ENCODE peak calls at places on chromosomes 12 and 14, in four cellular contexts. D is heart left ventricle, P is GM23248, G is neural progenitor cell. E is an unnamed sample.

GRCh38 chr12:13851828-13852227 is 129.6 kb downstream of the GRIN2B start:
- DNase-seq in D (no peak), P (no peak), G (peak; percentile 94), E (peak; percentile 94)

GRCh38 chr12:6943719-6944380 is at the start of the genes C12orf57 and RNU7-1:
- DNase-seq in G (peak; percentile 90), P (peak; percentile 90), D (peak; percentile 85), E (peak; percentile 91)

GRCh38 chr12:57109207-57110160 is 1.7 kb downstream of the STAT6 start:
- DNase-seq in D (no peak), P (peak; percentile 14), G (no peak), E (no peak)

GRCh38 chr12:6828671-6829531 is 694 bp downstream of the P3H3 start:
- DNase-seq in D (no peak), P (peak; percentile 88), G (peak; percentile 72), E (peak; percentile 89)

GRCh38 chr12:132955094-132955932 is 793 bp downstream of the ZNF605 start:
- DNase-seq in P (peak; percentile 84), G (peak; percentile 64), D (no peak), E (peak; percentile 52)

GRCh38 chr14:83260751-83261150 is 1727.1 kb upstream of the SEL1L start:
- DNase-seq in D (no peak), P (no peak), G (no peak), E (no peak)

GRCh38 chr14:76348898-76349297 is 27.0 kb upstream of the ESRRB start:
- DNase-seq in D (peak; percentile 80), G (peak; percentile 60), P (peak; percentile 65), E (peak; percentile 8)

GRCh38 chr12:27107976-27108375 is 25.6 kb upstream of the C12orf71 start:
- DNase-seq in D (no peak), P (no peak), G (no peak), E (no peak)

GRCh38 chr12:57079821-57080220 is 1.2 kb upstream of the NEMP1 start:
- DNase-seq in D (no peak), G (no peak), P (no peak), E (peak; percentile 30)

GRCh38 chr12:31590730-31591307 is at the start of gene DENND5B:
- DNase-seq in D (peak; percentile 87), P (peak; percentile 87), G (peak; percentile 92), E (peak; percentile 75)

GRCh38 chr12:56358836-56359532 is 923 bp downstream of the STAT2 start:
- DNase-seq in P (peak; percentile 90), G (no peak), D (no peak), E (no peak)

GRCh38 chr12:29638528-29638927 is 141.0 kb upstream of the OVCH1 start:
- DNase-seq in D (no peak), P (no peak), G (no peak), E (no peak)

GRCh38 chr12:15650399-15651128 is 138.6 kb downstream of the EPS8 start:
- DNase-seq in D (no peak), G (peak; percentile 20), P (no peak), E (no peak)

GRCh38 chr14:95445161-95445560 is 71.3 kb downstream of the SYNE3 start:
- DNase-seq in G (no peak), P (no peak), D (no peak), E (no peak)

GRCh38 chr14:104957146-104958113 is 20.7 kb downstream of the AHNAK2 start:
- DNase-seq in P (no peak), G (no peak), D (no peak), E (no peak)

GRCh38 chr12:113061061-113061694 is 4.6 kb downstream of the DTX1 start:
- DNase-seq in D (no peak), P (no peak), G (no peak), E (no peak)

GRCh38 chr12:16523570-16524331 is 82.2 kb downstream of the LMO3 start:
- DNase-seq in D (no peak), P (peak; percentile 35), G (no peak), E (no peak)

GRCh38 chr12:47903151-47903611 is 1.6 kb downstream of the VDR start:
- DNase-seq in D (no peak), G (no peak), P (peak; percentile 87), E (no peak)

GRCh38 chr12:76187177-76187576 is 102.7 kb upstream of the NAP1L1 start:
- DNase-seq in P (no peak), D (no peak), G (no peak), E (no peak)

GRCh38 chr12:46920503-46920902 is 94.7 kb upstream of the SLC38A4 start:
- DNase-seq in D (no peak), P (no peak), G (no peak), E (no peak)

GRCh38 chr14:83894519-83894918 is 1635.4 kb upstream of the FLRT2 start:
- DNase-seq in P (no peak), G (no peak), D (no peak), E (peak; percentile 41)

GRCh38 chr12:126856958-126857357 is 1410.0 kb upstream of the TMEM132C start:
- DNase-seq in D (no peak), G (no peak), P (no peak), E (peak; percentile 3)

GRCh38 chr14:95432152-95433093 is 84.0 kb downstream of the SYNE3 start:
- DNase-seq in G (peak; percentile 73), P (peak; percentile 71), D (peak; percentile 64), E (peak; percentile 76)

GRCh38 chr12:11576104-11576503 is 73.4 kb upstream of the ETV6 start:
- DNase-seq in D (no peak), P (peak; percentile 79), G (no peak), E (no peak)

GRCh38 chr12:111635524-111635923 is 36.4 kb upstream of the ATXN2 start:
- DNase-seq in D (no peak), P (peak; percentile 43), G (no peak), E (no peak)

GRCh38 chr14:66388516-66388915 is 97.7 kb upstream of the CCDC196 start:
- DNase-seq in P (no peak), D (no peak), G (no peak), E (no peak)

GRCh38 chr14:23694085-23694975 is 58.2 kb downstream of the DHRS2 start:
- DNase-seq in G (no peak), P (peak; percentile 66), D (no peak), E (peak; percentile 75)

GRCh38 chr14:66709292-66709691 is 201.3 kb downstream of the GPHN start:
- DNase-seq in G (no peak), P (peak; percentile 51), D (no peak), E (no peak)

GRCh38 chr12:105935106-105935505 is 203.6 kb downstream of the NUAK1 start:
- DNase-seq in P (peak; percentile 49), D (no peak), G (no peak), E (no peak)

GRCh38 chr12:105933671-105934665 is 204.8 kb downstream of the NUAK1 start:
- DNase-seq in P (peak; percentile 99), G (no peak), D (no peak), E (no peak)

GRCh38 chr12:105935981-105936380 is 202.8 kb downstream of the NUAK1 start:
- DNase-seq in D (no peak), G (no peak), P (peak; percentile 74), E (no peak)

GRCh38 chr12:105939181-105939721 is 199.5 kb downstream of the NUAK1 start:
- DNase-seq in G (no peak), D (no peak), P (no peak), E (no peak)

DNA sequence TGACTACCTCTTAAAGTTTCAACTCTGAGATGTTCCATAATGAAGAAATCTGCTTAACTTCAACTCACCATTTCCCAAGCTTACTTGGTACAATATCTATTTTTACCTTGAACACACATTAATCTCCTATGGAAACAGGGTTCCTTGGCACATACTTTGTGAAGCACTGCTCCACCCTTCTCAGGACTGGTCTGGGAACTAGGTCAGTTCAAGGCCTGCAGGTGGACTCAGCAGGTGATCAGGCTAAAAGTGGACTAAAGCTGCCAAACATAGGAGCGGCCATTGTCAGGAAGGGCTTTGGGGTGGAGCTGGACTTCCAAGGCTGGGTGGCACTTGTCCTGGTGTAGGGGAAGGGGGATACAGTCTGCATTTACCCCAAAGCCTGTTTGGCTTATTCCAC is 202.3 kb downstream of the NUAK1 start:
- DNase-seq in P (no peak), G (no peak), D (no peak), E (no peak)
- H3K4me1 ChIP-seq in P (peaks cover 32% of the 10 kb centered on the region), G (peaks cover 13% of the 10 kb centered on the region), D (peaks cover 15% of the 10 kb centered on the region), E (peaks cover 13% of the 10 kb centered on the region)

DNA sequence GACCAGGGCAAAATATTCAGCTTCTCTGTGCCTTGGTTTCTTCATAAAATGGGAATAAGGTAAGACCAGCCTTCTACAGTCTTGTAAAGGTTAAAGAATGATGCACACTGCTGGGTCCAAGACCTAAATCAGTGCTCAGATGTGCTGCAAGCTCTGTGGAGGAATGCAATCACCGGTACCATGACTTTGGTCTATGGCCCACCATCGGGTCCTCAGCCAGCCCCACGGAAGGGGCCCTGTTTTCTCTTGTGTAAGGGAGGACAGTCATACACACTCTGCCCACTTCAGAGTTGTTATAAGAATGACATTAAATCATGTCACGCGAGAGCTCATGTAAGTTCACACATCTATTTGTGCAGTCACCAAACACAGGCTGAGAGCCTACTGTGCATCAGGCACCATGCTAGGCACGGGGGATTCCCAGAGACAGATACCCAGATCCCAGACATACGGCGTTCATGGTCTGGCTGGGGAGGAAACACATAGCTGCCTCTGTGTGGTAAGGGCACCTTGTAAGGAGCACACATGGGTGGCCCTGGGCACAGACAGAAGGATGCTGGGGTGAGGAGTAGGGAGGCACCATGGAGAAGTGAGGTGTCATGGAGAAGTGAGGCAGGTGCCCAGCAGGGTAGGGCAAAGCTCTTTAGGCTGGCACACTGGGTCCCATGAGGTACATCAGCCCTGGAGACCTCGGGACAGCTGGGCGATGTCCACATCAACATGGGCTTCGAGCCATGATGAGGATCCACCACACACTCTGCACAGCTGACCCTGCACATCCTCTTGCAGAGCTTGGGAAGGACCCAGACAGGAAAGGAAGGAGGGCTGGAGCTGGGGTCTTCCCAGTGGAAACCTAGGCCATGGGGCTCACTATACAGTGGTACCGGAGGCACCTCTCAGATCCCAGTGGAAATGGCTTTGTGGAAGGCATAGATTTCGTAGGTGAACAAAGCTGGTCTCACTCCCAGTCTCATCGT is 190.4 kb upstream of the DIO3 start:
- DNase-seq in P (no peak), D (no peak), G (no peak), E (no peak)
- H3K4me1 ChIP-seq in P (no peaks in the 10 kb centered on the region), D (no peaks in the 10 kb centered on the region), G (peaks cover 26% of the 10 kb centered on the region), E (no peaks in the 10 kb centered on the region)

GRCh38 chr12:807041-807717 is 54.8 kb downstream of the WNK1 start:
- DNase-seq in G (no peak), D (no peak), P (peak; percentile 24), E (no peak)
- H3K4me1 ChIP-seq in G (peaks cover 2% of the 10 kb centered on the region), D (peaks cover 82% of the 10 kb centered on the region), P (peaks cover 41% of the 10 kb centered on the region), E (peaks cover 22% of the 10 kb centered on the region)

GRCh38 chr12:116542345-116542950 is 16.7 kb upstream of the MAP1LC3B2 start:
- DNase-seq in G (no peak), P (no peak), D (no peak), E (no peak)

GRCh38 chr12:116540617-116541152 is 18.5 kb upstream of the MAP1LC3B2 start:
- DNase-seq in G (no peak), D (no peak), P (no peak), E (no peak)

GRCh38 chr12:116539905-116540482 is 19.2 kb upstream of the MAP1LC3B2 start:
- DNase-seq in P (peak; percentile 80), G (peak; percentile 93), D (no peak), E (peak; percentile 73)

GRCh38 chr12:116539361-116539771 is 19.8 kb upstream of the MAP1LC3B2 start:
- DNase-seq in G (no peak), D (no peak), P (peak; percentile 57), E (no peak)

GRCh38 chr12:116541547-116542344 is 17.4 kb upstream of the MAP1LC3B2 start:
- DNase-seq in G (no peak), P (no peak), D (no peak), E (no peak)
- H3K4me1 ChIP-seq in G (peaks cover 16% of the 10 kb centered on the region), P (peaks cover 9% of the 10 kb centered on the region), D (peaks cover 20% of the 10 kb centered on the region), E (peaks cover 22% of the 10 kb centered on the region)

DNA sequence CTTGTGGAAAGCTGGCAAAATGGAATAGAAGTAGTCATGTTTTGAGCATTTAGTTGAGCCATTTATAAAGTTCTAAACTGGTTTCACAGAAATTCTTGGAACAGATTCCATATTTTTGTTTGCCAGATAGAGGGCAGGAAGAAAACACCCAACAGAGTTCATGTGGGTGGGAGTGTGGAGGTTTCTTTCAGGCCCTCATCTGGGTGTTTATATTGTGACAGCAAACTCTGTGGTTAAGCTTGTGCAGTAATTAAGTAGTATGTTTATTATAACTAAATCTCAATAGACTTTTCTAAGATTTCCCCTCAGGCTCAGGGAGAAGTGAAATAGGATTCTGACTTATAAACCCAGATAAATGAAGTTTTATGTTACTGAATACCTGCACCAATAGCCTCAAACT is 57.4 kb downstream of the SPPL3 start:
- DNase-seq in P (peak; percentile 35), D (no peak), G (no peak), E (no peak)
- H3K4me1 ChIP-seq in P (peaks cover 27% of the 10 kb centered on the region), D (peaks cover 95% of the 10 kb centered on the region), G (peaks cover 9% of the 10 kb centered on the region), E (no peaks in the 10 kb centered on the region)

E was measured in GM23338.